ENCODE peak calls at places on chromosomes 7 and 10, in nine cellular contexts. One of them, this sample, is unnamed.

GRCh38 chr10:28137907-28138880 is 139.3 kb upstream of the ODAD2 start:
- DNase-seq in GM23248: peak
- DNase-seq in activated effector memory CD4-positive, alpha-beta T cell treated with anti-CD3 and anti-CD28 coated beads, Interleukin-2, amount 50 U/mL, for 16 hours: no peak
- DNase-seq in left cardiac atrium: no peak
- DNase-seq in EH: peak
- DNase-seq in left lobe of liver: no peak
- DNase-seq in CD8-positive, alpha-beta T cell: no peak
- DNase-seq in ecto neural progenitor cell: no peak
- DNase-seq in T-helper 2 cell: no peak
- DNase-seq in this sample: no peak

GRCh38 chr7:154868901-154869300 is 134.0 kb downstream of the PAXIP1 start:
- DNase-seq in left cardiac atrium: no peak
- DNase-seq in ecto neural progenitor cell: no peak
- DNase-seq in T-helper 2 cell: no peak
- DNase-seq in CD8-positive, alpha-beta T cell: no peak
- DNase-seq in GM23248: no peak
- DNase-seq in left lobe of liver: no peak
- DNase-seq in activated effector memory CD4-positive, alpha-beta T cell treated with anti-CD3 and anti-CD28 coated beads, Interleukin-2, amount 50 U/mL, for 16 hours: peak
- DNase-seq in EH: no peak
- DNase-seq in this sample: peak

GRCh38 chr7:135508853-135509588 is 881 bp downstream of the CNOT4 start:
- DNase-seq in ecto neural progenitor cell: peak
- DNase-seq in activated effector memory CD4-positive, alpha-beta T cell treated with anti-CD3 and anti-CD28 coated beads, Interleukin-2, amount 50 U/mL, for 16 hours: peak
- DNase-seq in EH: peak
- DNase-seq in left cardiac atrium: no peak
- DNase-seq in T-helper 2 cell: peak
- DNase-seq in left lobe of liver: peak
- DNase-seq in CD8-positive, alpha-beta T cell: no peak
- DNase-seq in GM23248: peak
- DNase-seq in this sample: no peak

GRCh38 chr7:11833431-11833830 is 1.4 kb upstream of the THSD7A start:
- DNase-seq in ecto neural progenitor cell: no peak
- DNase-seq in left cardiac atrium: no peak
- DNase-seq in activated effector memory CD4-positive, alpha-beta T cell treated with anti-CD3 and anti-CD28 coated beads, Interleukin-2, amount 50 U/mL, for 16 hours: no peak
- DNase-seq in EH: no peak
- DNase-seq in CD8-positive, alpha-beta T cell: no peak
- DNase-seq in left lobe of liver: no peak
- DNase-seq in T-helper 2 cell: no peak
- DNase-seq in GM23248: no peak
- DNase-seq in this sample: no peak

GRCh38 chr7:70154521-70155180 is 556.4 kb downstream of the AUTS2 start:
- DNase-seq in ecto neural progenitor cell: no peak
- DNase-seq in activated effector memory CD4-positive, alpha-beta T cell treated with anti-CD3 and anti-CD28 coated beads, Interleukin-2, amount 50 U/mL, for 16 hours: no peak
- DNase-seq in EH: no peak
- DNase-seq in left lobe of liver: no peak
- DNase-seq in GM23248: no peak
- DNase-seq in CD8-positive, alpha-beta T cell: no peak
- DNase-seq in left cardiac atrium: no peak
- DNase-seq in T-helper 2 cell: no peak
- DNase-seq in this sample: no peak

GRCh38 chr10:131638049-131638448 is 262.8 kb upstream of the PPP2R2D start:
- DNase-seq in CD8-positive, alpha-beta T cell: no peak
- DNase-seq in EH: no peak
- DNase-seq in GM23248: no peak
- DNase-seq in left cardiac atrium: no peak
- DNase-seq in activated effector memory CD4-positive, alpha-beta T cell treated with anti-CD3 and anti-CD28 coated beads, Interleukin-2, amount 50 U/mL, for 16 hours: no peak
- DNase-seq in ecto neural progenitor cell: peak
- DNase-seq in left lobe of liver: peak
- DNase-seq in T-helper 2 cell: no peak
- DNase-seq in this sample: no peak

GRCh38 chr10:13909911-13910617 is 323.3 kb downstream of the PRPF18 start:
- DNase-seq in ecto neural progenitor cell: no peak
- DNase-seq in EH: no peak
- DNase-seq in activated effector memory CD4-positive, alpha-beta T cell treated with anti-CD3 and anti-CD28 coated beads, Interleukin-2, amount 50 U/mL, for 16 hours: no peak
- DNase-seq in left lobe of liver: no peak
- DNase-seq in CD8-positive, alpha-beta T cell: no peak
- DNase-seq in T-helper 2 cell: no peak
- DNase-seq in GM23248: no peak
- DNase-seq in left cardiac atrium: no peak
- DNase-seq in this sample: no peak

GRCh38 chr10:125160856-125161569 is 650 bp upstream of the CTBP2 start:
- DNase-seq in CD8-positive, alpha-beta T cell: no peak
- DNase-seq in left cardiac atrium: peak
- DNase-seq in T-helper 2 cell: no peak
- DNase-seq in activated effector memory CD4-positive, alpha-beta T cell treated with anti-CD3 and anti-CD28 coated beads, Interleukin-2, amount 50 U/mL, for 16 hours: no peak
- DNase-seq in EH: peak
- DNase-seq in GM23248: peak
- DNase-seq in left lobe of liver: peak
- DNase-seq in ecto neural progenitor cell: peak
- DNase-seq in this sample: peak

GRCh38 chr10:22625511-22626288 is 88.7 kb downstream of the PIP4K2A start:
- DNase-seq in activated effector memory CD4-positive, alpha-beta T cell treated with anti-CD3 and anti-CD28 coated beads, Interleukin-2, amount 50 U/mL, for 16 hours: no peak
- DNase-seq in left lobe of liver: no peak
- DNase-seq in left cardiac atrium: no peak
- DNase-seq in GM23248: no peak
- DNase-seq in T-helper 2 cell: no peak
- DNase-seq in CD8-positive, alpha-beta T cell: no peak
- DNase-seq in ecto neural progenitor cell: no peak
- DNase-seq in EH: no peak
- DNase-seq in this sample: no peak

GRCh38 chr7:137727413-137727812 is 119.4 kb downstream of the DGKI start:
- DNase-seq in left lobe of liver: no peak
- DNase-seq in GM23248: no peak
- DNase-seq in activated effector memory CD4-positive, alpha-beta T cell treated with anti-CD3 and anti-CD28 coated beads, Interleukin-2, amount 50 U/mL, for 16 hours: no peak
- DNase-seq in left cardiac atrium: no peak
- DNase-seq in CD8-positive, alpha-beta T cell: no peak
- DNase-seq in ecto neural progenitor cell: no peak
- DNase-seq in T-helper 2 cell: no peak
- DNase-seq in EH: no peak
- DNase-seq in this sample: no peak

GRCh38 chr10:102994551-102995295 is 76.6 kb downstream of the CNNM2 start:
- DNase-seq in left cardiac atrium: no peak
- DNase-seq in ecto neural progenitor cell: no peak
- DNase-seq in EH: no peak
- DNase-seq in T-helper 2 cell: peak
- DNase-seq in GM23248: no peak
- DNase-seq in activated effector memory CD4-positive, alpha-beta T cell treated with anti-CD3 and anti-CD28 coated beads, Interleukin-2, amount 50 U/mL, for 16 hours: no peak
- DNase-seq in CD8-positive, alpha-beta T cell: no peak
- DNase-seq in left lobe of liver: no peak
- DNase-seq in this sample: no peak

GRCh38 chr7:80732635-80733034 is 94.2 kb downstream of the CD36 start:
- DNase-seq in left lobe of liver: no peak
- DNase-seq in T-helper 2 cell: no peak
- DNase-seq in activated effector memory CD4-positive, alpha-beta T cell treated with anti-CD3 and anti-CD28 coated beads, Interleukin-2, amount 50 U/mL, for 16 hours: no peak
- DNase-seq in left cardiac atrium: no peak
- DNase-seq in EH: no peak
- DNase-seq in CD8-positive, alpha-beta T cell: no peak
- DNase-seq in GM23248: peak
- DNase-seq in ecto neural progenitor cell: no peak
- DNase-seq in this sample: no peak

GRCh38 chr7:10239643-10240345 is 733.9 kb upstream of the PHF14 start:
- DNase-seq in GM23248: no peak
- DNase-seq in activated effector memory CD4-positive, alpha-beta T cell treated with anti-CD3 and anti-CD28 coated beads, Interleukin-2, amount 50 U/mL, for 16 hours: no peak
- DNase-seq in T-helper 2 cell: no peak
- DNase-seq in left lobe of liver: no peak
- DNase-seq in left cardiac atrium: no peak
- DNase-seq in ecto neural progenitor cell: no peak
- DNase-seq in CD8-positive, alpha-beta T cell: no peak
- DNase-seq in EH: no peak
- DNase-seq in this sample: no peak

GRCh38 chr7:157386979-157387800 is 50.4 kb downstream of the DNAJB6 start:
- DNase-seq in ecto neural progenitor cell: peak
- DNase-seq in CD8-positive, alpha-beta T cell: peak
- DNase-seq in activated effector memory CD4-positive, alpha-beta T cell treated with anti-CD3 and anti-CD28 coated beads, Interleukin-2, amount 50 U/mL, for 16 hours: peak
- DNase-seq in GM23248: peak
- DNase-seq in left cardiac atrium: peak
- DNase-seq in EH: peak
- DNase-seq in left lobe of liver: peak
- DNase-seq in T-helper 2 cell: peak
- DNase-seq in this sample: peak

GRCh38 chr10:101829561-101830315 is 11.5 kb upstream of the OGA start:
- DNase-seq in ecto neural progenitor cell: peak
- DNase-seq in EH: peak
- DNase-seq in GM23248: peak
- DNase-seq in left cardiac atrium: peak
- DNase-seq in left lobe of liver: no peak
- DNase-seq in activated effector memory CD4-positive, alpha-beta T cell treated with anti-CD3 and anti-CD28 coated beads, Interleukin-2, amount 50 U/mL, for 16 hours: peak
- DNase-seq in T-helper 2 cell: peak
- DNase-seq in CD8-positive, alpha-beta T cell: peak
- DNase-seq in this sample: peak

GRCh38 chr10:22022257-22023051 is 18.9 kb upstream of the DNAJC1 start:
- DNase-seq in CD8-positive, alpha-beta T cell: peak
- DNase-seq in ecto neural progenitor cell: no peak
- DNase-seq in left lobe of liver: no peak
- DNase-seq in T-helper 2 cell: peak
- DNase-seq in left cardiac atrium: peak
- DNase-seq in EH: peak
- DNase-seq in activated effector memory CD4-positive, alpha-beta T cell treated with anti-CD3 and anti-CD28 coated beads, Interleukin-2, amount 50 U/mL, for 16 hours: peak
- DNase-seq in GM23248: no peak
- DNase-seq in this sample: no peak

GRCh38 chr10:84842593-84842992 is 514.2 kb downstream of the CCSER2 start:
- DNase-seq in T-helper 2 cell: no peak
- DNase-seq in EH: no peak
- DNase-seq in left cardiac atrium: no peak
- DNase-seq in CD8-positive, alpha-beta T cell: no peak
- DNase-seq in left lobe of liver: peak
- DNase-seq in activated effector memory CD4-positive, alpha-beta T cell treated with anti-CD3 and anti-CD28 coated beads, Interleukin-2, amount 50 U/mL, for 16 hours: no peak
- DNase-seq in GM23248: no peak
- DNase-seq in ecto neural progenitor cell: no peak
- DNase-seq in this sample: no peak

GRCh38 chr7:156989766-156990535 is 20.5 kb downstream of the MNX1 start:
- DNase-seq in activated effector memory CD4-positive, alpha-beta T cell treated with anti-CD3 and anti-CD28 coated beads, Interleukin-2, amount 50 U/mL, for 16 hours: no peak
- DNase-seq in CD8-positive, alpha-beta T cell: no peak
- DNase-seq in T-helper 2 cell: no peak
- DNase-seq in left lobe of liver: peak
- DNase-seq in EH: no peak
- DNase-seq in ecto neural progenitor cell: no peak
- DNase-seq in left cardiac atrium: no peak
- DNase-seq in GM23248: no peak
- DNase-seq in this sample: no peak

GRCh38 chr7:140200102-140200989 is 23.6 kb upstream of the KDM7A start:
- DNase-seq in left cardiac atrium: peak
- DNase-seq in ecto neural progenitor cell: no peak
- DNase-seq in left lobe of liver: no peak
- DNase-seq in T-helper 2 cell: no peak
- DNase-seq in EH: peak
- DNase-seq in GM23248: peak
- DNase-seq in CD8-positive, alpha-beta T cell: no peak
- DNase-seq in activated effector memory CD4-positive, alpha-beta T cell treated with anti-CD3 and anti-CD28 coated beads, Interleukin-2, amount 50 U/mL, for 16 hours: no peak
- DNase-seq in this sample: peak

GRCh38 chr7:24942226-24942625 is 37.8 kb downstream of the OSBPL3 start:
- DNase-seq in EH: no peak
- DNase-seq in CD8-positive, alpha-beta T cell: no peak
- DNase-seq in GM23248: no peak
- DNase-seq in left cardiac atrium: no peak
- DNase-seq in left lobe of liver: no peak
- DNase-seq in activated effector memory CD4-positive, alpha-beta T cell treated with anti-CD3 and anti-CD28 coated beads, Interleukin-2, amount 50 U/mL, for 16 hours: no peak
- DNase-seq in ecto neural progenitor cell: no peak
- DNase-seq in T-helper 2 cell: no peak
- DNase-seq in this sample: no peak

GRCh38 chr7:18515067-18515466 is 19.5 kb downstream of the HDAC9 start:
- DNase-seq in ecto neural progenitor cell: no peak
- DNase-seq in left lobe of liver: no peak
- DNase-seq in GM23248: peak
- DNase-seq in activated effector memory CD4-positive, alpha-beta T cell treated with anti-CD3 and anti-CD28 coated beads, Interleukin-2, amount 50 U/mL, for 16 hours: no peak
- DNase-seq in EH: peak
- DNase-seq in T-helper 2 cell: no peak
- DNase-seq in CD8-positive, alpha-beta T cell: no peak
- DNase-seq in left cardiac atrium: no peak
- DNase-seq in this sample: no peak

GRCh38 chr7:97601941-97602457 is 129.9 kb upstream of the TAC1 start:
- DNase-seq in CD8-positive, alpha-beta T cell: no peak
- DNase-seq in ecto neural progenitor cell: no peak
- DNase-seq in left cardiac atrium: no peak
- DNase-seq in left lobe of liver: no peak
- DNase-seq in activated effector memory CD4-positive, alpha-beta T cell treated with anti-CD3 and anti-CD28 coated beads, Interleukin-2, amount 50 U/mL, for 16 hours: no peak
- DNase-seq in GM23248: no peak
- DNase-seq in EH: no peak
- DNase-seq in T-helper 2 cell: no peak
- DNase-seq in this sample: no peak

GRCh38 chr7:37971491-37971890 is 51.1 kb downstream of the EPDR1 start:
- DNase-seq in activated effector memory CD4-positive, alpha-beta T cell treated with anti-CD3 and anti-CD28 coated beads, Interleukin-2, amount 50 U/mL, for 16 hours: no peak
- DNase-seq in left cardiac atrium: no peak
- DNase-seq in GM23248: no peak
- DNase-seq in CD8-positive, alpha-beta T cell: no peak
- DNase-seq in ecto neural progenitor cell: no peak
- DNase-seq in left lobe of liver: no peak
- DNase-seq in T-helper 2 cell: no peak
- DNase-seq in EH: no peak
- DNase-seq in this sample: no peak

GRCh38 chr10:60148266-60148840 is 241.3 kb downstream of the ANK3 start:
- DNase-seq in GM23248: peak
- DNase-seq in activated effector memory CD4-positive, alpha-beta T cell treated with anti-CD3 and anti-CD28 coated beads, Interleukin-2, amount 50 U/mL, for 16 hours: no peak
- DNase-seq in EH: peak
- DNase-seq in left lobe of liver: no peak
- DNase-seq in left cardiac atrium: no peak
- DNase-seq in ecto neural progenitor cell: no peak
- DNase-seq in CD8-positive, alpha-beta T cell: no peak
- DNase-seq in T-helper 2 cell: no peak
- DNase-seq in this sample: no peak

GRCh38 chr10:28217848-28218247 is 85.0 kb downstream of the MPP7 start:
- DNase-seq in T-helper 2 cell: peak
- DNase-seq in EH: peak
- DNase-seq in GM23248: peak
- DNase-seq in activated effector memory CD4-positive, alpha-beta T cell treated with anti-CD3 and anti-CD28 coated beads, Interleukin-2, amount 50 U/mL, for 16 hours: no peak
- DNase-seq in ecto neural progenitor cell: no peak
- DNase-seq in CD8-positive, alpha-beta T cell: no peak
- DNase-seq in left cardiac atrium: no peak
- DNase-seq in left lobe of liver: no peak
- DNase-seq in this sample: no peak

GRCh38 chr7:146115665-146116451 is 743 bp upstream of the CNTNAP2 start:
- DNase-seq in CD8-positive, alpha-beta T cell: no peak
- DNase-seq in ecto neural progenitor cell: peak
- DNase-seq in T-helper 2 cell: peak
- DNase-seq in GM23248: peak
- DNase-seq in EH: peak
- DNase-seq in left cardiac atrium: peak
- DNase-seq in left lobe of liver: no peak
- DNase-seq in activated effector memory CD4-positive, alpha-beta T cell treated with anti-CD3 and anti-CD28 coated beads, Interleukin-2, amount 50 U/mL, for 16 hours: no peak
- DNase-seq in this sample: no peak

GRCh38 chr7:105672820-105673219 is 91.5 kb upstream of the EFCAB10 start:
- DNase-seq in GM23248: no peak
- DNase-seq in T-helper 2 cell: no peak
- DNase-seq in EH: no peak
- DNase-seq in activated effector memory CD4-positive, alpha-beta T cell treated with anti-CD3 and anti-CD28 coated beads, Interleukin-2, amount 50 U/mL, for 16 hours: no peak
- DNase-seq in left lobe of liver: no peak
- DNase-seq in left cardiac atrium: no peak
- DNase-seq in CD8-positive, alpha-beta T cell: no peak
- DNase-seq in ecto neural progenitor cell: no peak
- DNase-seq in this sample: no peak

GRCh38 chr7:55569269-55569663 is 3.0 kb downstream of the VOPP1 start:
- DNase-seq in ecto neural progenitor cell: no peak
- DNase-seq in EH: no peak
- DNase-seq in left cardiac atrium: no peak
- DNase-seq in T-helper 2 cell: no peak
- DNase-seq in CD8-positive, alpha-beta T cell: no peak
- DNase-seq in GM23248: no peak
- DNase-seq in left lobe of liver: no peak
- DNase-seq in activated effector memory CD4-positive, alpha-beta T cell treated with anti-CD3 and anti-CD28 coated beads, Interleukin-2, amount 50 U/mL, for 16 hours: no peak
- DNase-seq in this sample: no peak

GRCh38 chr7:106012935-106013439 is 49.9 kb downstream of the CDHR3 start:
- DNase-seq in T-helper 2 cell: no peak
- DNase-seq in activated effector memory CD4-positive, alpha-beta T cell treated with anti-CD3 and anti-CD28 coated beads, Interleukin-2, amount 50 U/mL, for 16 hours: no peak
- DNase-seq in ecto neural progenitor cell: no peak
- DNase-seq in EH: peak
- DNase-seq in GM23248: peak
- DNase-seq in left cardiac atrium: no peak
- DNase-seq in left lobe of liver: no peak
- DNase-seq in CD8-positive, alpha-beta T cell: no peak
- DNase-seq in this sample: no peak

GRCh38 chr10:30111340-30111980 is 52.1 kb upstream of the JCAD start:
- DNase-seq in CD8-positive, alpha-beta T cell: no peak
- DNase-seq in left lobe of liver: no peak
- DNase-seq in left cardiac atrium: no peak
- DNase-seq in EH: peak
- DNase-seq in T-helper 2 cell: no peak
- DNase-seq in ecto neural progenitor cell: no peak
- DNase-seq in GM23248: peak
- DNase-seq in activated effector memory CD4-positive, alpha-beta T cell treated with anti-CD3 and anti-CD28 coated beads, Interleukin-2, amount 50 U/mL, for 16 hours: no peak
- DNase-seq in this sample: no peak

GRCh38 chr7:139580435-139580834 is 57.0 kb downstream of the CLEC2L start:
- DNase-seq in ecto neural progenitor cell: no peak
- DNase-seq in CD8-positive, alpha-beta T cell: no peak
- DNase-seq in left lobe of liver: no peak
- DNase-seq in activated effector memory CD4-positive, alpha-beta T cell treated with anti-CD3 and anti-CD28 coated beads, Interleukin-2, amount 50 U/mL, for 16 hours: no peak
- DNase-seq in left cardiac atrium: no peak
- DNase-seq in T-helper 2 cell: no peak
- DNase-seq in EH: no peak
- DNase-seq in GM23248: no peak
- DNase-seq in this sample: no peak

This sample was measured in sigmoid colon.